ENCODE peak calls at places on chromosomes 2 and 18, in eight cellular contexts. One of them, this sample, is unnamed. For H3K27me3, the result is how much of the 10 kb centered on the place peaks cover.

GRCh38 chr2:27720004-27720551 is 51.4 kb upstream of the MRPL33 start:
- DNase-seq in dorsolateral prefrontal cortex: peak
- DNase-seq in heart right ventricle: no peak
- DNase-seq in CD4-positive, alpha-beta T cell: peak
- DNase-seq in PC-3: peak
- DNase-seq in AG04450: peak
- DNase-seq in HCT116: peak
- DNase-seq in fibroblast of lung: peak
- DNase-seq in this sample: no peak

GRCh38 chr2:215961981-215962380 is 51.4 kb downstream of the MREG start:
- DNase-seq in fibroblast of lung: no peak
- DNase-seq in dorsolateral prefrontal cortex: no peak
- DNase-seq in PC-3: no peak
- DNase-seq in CD4-positive, alpha-beta T cell: no peak
- DNase-seq in AG04450: no peak
- DNase-seq in heart right ventricle: no peak
- DNase-seq in HCT116: no peak
- DNase-seq in this sample: no peak

GRCh38 chr2:120793682-120794403 is 58.2 kb downstream of the GLI2 start:
- DNase-seq in CD4-positive, alpha-beta T cell: no peak
- DNase-seq in heart right ventricle: no peak
- DNase-seq in PC-3: peak
- DNase-seq in fibroblast of lung: peak
- DNase-seq in AG04450: no peak
- DNase-seq in HCT116: no peak
- DNase-seq in dorsolateral prefrontal cortex: no peak
- DNase-seq in this sample: no peak

GRCh38 chr18:652131-652530 is 5.3 kb upstream of the TYMS start:
- DNase-seq in heart right ventricle: no peak
- DNase-seq in dorsolateral prefrontal cortex: no peak
- DNase-seq in HCT116: no peak
- DNase-seq in fibroblast of lung: no peak
- DNase-seq in PC-3: no peak
- DNase-seq in AG04450: no peak
- DNase-seq in CD4-positive, alpha-beta T cell: no peak
- DNase-seq in this sample: no peak

GRCh38 chr2:166661824-166662223 is 167.8 kb upstream of the SCN7A start:
- DNase-seq in HCT116: no peak
- DNase-seq in dorsolateral prefrontal cortex: no peak
- DNase-seq in heart right ventricle: no peak
- DNase-seq in PC-3: no peak
- DNase-seq in AG04450: no peak
- DNase-seq in CD4-positive, alpha-beta T cell: no peak
- DNase-seq in fibroblast of lung: no peak
- DNase-seq in this sample: no peak

GRCh38 chr2:135547311-135547710 is 16.0 kb downstream of the R3HDM1 start:
- DNase-seq in HCT116: no peak
- DNase-seq in fibroblast of lung: no peak
- DNase-seq in PC-3: no peak
- DNase-seq in heart right ventricle: no peak
- DNase-seq in dorsolateral prefrontal cortex: no peak
- DNase-seq in AG04450: no peak
- DNase-seq in CD4-positive, alpha-beta T cell: no peak
- DNase-seq in this sample: no peak

GRCh38 chr18:74512321-74513053 is 16.3 kb downstream of the CNDP2 start:
- DNase-seq in dorsolateral prefrontal cortex: peak
- DNase-seq in CD4-positive, alpha-beta T cell: no peak
- DNase-seq in fibroblast of lung: no peak
- DNase-seq in AG04450: no peak
- DNase-seq in HCT116: no peak
- DNase-seq in heart right ventricle: no peak
- DNase-seq in PC-3: no peak
- DNase-seq in this sample: no peak

GRCh38 chr18:59459352-59460059 is 100.4 kb upstream of the LMAN1 start:
- DNase-seq in fibroblast of lung: peak
- DNase-seq in heart right ventricle: no peak
- DNase-seq in CD4-positive, alpha-beta T cell: no peak
- DNase-seq in PC-3: peak
- DNase-seq in HCT116: peak
- DNase-seq in dorsolateral prefrontal cortex: no peak
- DNase-seq in AG04450: peak
- DNase-seq in this sample: no peak

GRCh38 chr2:73172963-73173362 is 29.4 kb upstream of the NOTO start:
- DNase-seq in PC-3: no peak
- DNase-seq in dorsolateral prefrontal cortex: no peak
- DNase-seq in CD4-positive, alpha-beta T cell: no peak
- DNase-seq in heart right ventricle: no peak
- DNase-seq in AG04450: no peak
- DNase-seq in HCT116: no peak
- DNase-seq in fibroblast of lung: no peak
- DNase-seq in this sample: no peak

GRCh38 chr2:36367497-36368353 is 12.1 kb downstream of the CRIM1 start:
- DNase-seq in AG04450: no peak
- DNase-seq in PC-3: peak
- DNase-seq in HCT116: no peak
- DNase-seq in dorsolateral prefrontal cortex: no peak
- DNase-seq in heart right ventricle: no peak
- DNase-seq in fibroblast of lung: no peak
- DNase-seq in CD4-positive, alpha-beta T cell: no peak
- DNase-seq in this sample: no peak

GRCh38 chr2:218879881-218880748 is 537 bp upstream of the WNT10A start:
- DNase-seq in fibroblast of lung: no peak
- DNase-seq in dorsolateral prefrontal cortex: no peak
- DNase-seq in CD4-positive, alpha-beta T cell: peak
- DNase-seq in PC-3: no peak
- DNase-seq in AG04450: no peak
- DNase-seq in HCT116: no peak
- DNase-seq in heart right ventricle: no peak
- DNase-seq in this sample: peak

GRCh38 chr2:139622691-139623090 is 842.5 kb upstream of the NXPH2 start:
- DNase-seq in dorsolateral prefrontal cortex: no peak
- DNase-seq in PC-3: no peak
- DNase-seq in HCT116: no peak
- DNase-seq in AG04450: no peak
- DNase-seq in heart right ventricle: no peak
- DNase-seq in CD4-positive, alpha-beta T cell: no peak
- DNase-seq in fibroblast of lung: no peak
- DNase-seq in this sample: no peak

GRCh38 chr18:74456409-74457042 is 582 bp downstream of the DIPK1C start:
- DNase-seq in PC-3: no peak
- DNase-seq in AG04450: no peak
- DNase-seq in CD4-positive, alpha-beta T cell: no peak
- DNase-seq in HCT116: no peak
- DNase-seq in fibroblast of lung: no peak
- DNase-seq in dorsolateral prefrontal cortex: no peak
- DNase-seq in heart right ventricle: no peak
- DNase-seq in this sample: no peak

GRCh38 chr2:2645162-2645855 is 314.2 kb upstream of the MYT1L start:
- DNase-seq in HCT116: no peak
- DNase-seq in PC-3: no peak
- DNase-seq in CD4-positive, alpha-beta T cell: no peak
- DNase-seq in AG04450: no peak
- DNase-seq in heart right ventricle: no peak
- DNase-seq in fibroblast of lung: no peak
- DNase-seq in dorsolateral prefrontal cortex: no peak
- DNase-seq in this sample: no peak

GRCh38 chr2:113976277-113976928 is 86.5 kb downstream of the ACTR3 start:
- DNase-seq in HCT116: no peak
- DNase-seq in fibroblast of lung: no peak
- DNase-seq in heart right ventricle: no peak
- DNase-seq in CD4-positive, alpha-beta T cell: no peak
- DNase-seq in dorsolateral prefrontal cortex: no peak
- DNase-seq in AG04450: no peak
- DNase-seq in PC-3: no peak
- DNase-seq in this sample: no peak

GRCh38 chr18:56795381-56795780 is 144.2 kb downstream of the WDR7 start:
- DNase-seq in fibroblast of lung: peak
- DNase-seq in dorsolateral prefrontal cortex: no peak
- DNase-seq in AG04450: no peak
- DNase-seq in CD4-positive, alpha-beta T cell: no peak
- DNase-seq in HCT116: no peak
- DNase-seq in heart right ventricle: no peak
- DNase-seq in PC-3: peak
- DNase-seq in this sample: no peak

GRCh38 chr2:42223067-42223636 is 54.0 kb downstream of the EML4 start:
- DNase-seq in fibroblast of lung: no peak
- DNase-seq in HCT116: no peak
- DNase-seq in AG04450: no peak
- DNase-seq in dorsolateral prefrontal cortex: no peak
- DNase-seq in CD4-positive, alpha-beta T cell: no peak
- DNase-seq in heart right ventricle: no peak
- DNase-seq in PC-3: no peak
- DNase-seq in this sample: no peak

GRCh38 chr2:226932443-226932842 is 96.6 kb downstream of the RHBDD1 start:
- DNase-seq in PC-3: no peak
- DNase-seq in CD4-positive, alpha-beta T cell: no peak
- DNase-seq in heart right ventricle: no peak
- DNase-seq in HCT116: no peak
- DNase-seq in fibroblast of lung: peak
- DNase-seq in AG04450: no peak
- DNase-seq in dorsolateral prefrontal cortex: no peak
- DNase-seq in this sample: no peak

GRCh38 chr2:206611736-206612135 is 30.6 kb upstream of the FAM237A start:
- DNase-seq in heart right ventricle: no peak
- DNase-seq in CD4-positive, alpha-beta T cell: no peak
- DNase-seq in dorsolateral prefrontal cortex: no peak
- DNase-seq in fibroblast of lung: no peak
- DNase-seq in PC-3: peak
- DNase-seq in AG04450: no peak
- DNase-seq in HCT116: no peak
- DNase-seq in this sample: no peak

GRCh38 chr2:206616141-206616540 is 26.1 kb upstream of the FAM237A start:
- DNase-seq in fibroblast of lung: no peak
- DNase-seq in HCT116: no peak
- DNase-seq in CD4-positive, alpha-beta T cell: no peak
- DNase-seq in dorsolateral prefrontal cortex: no peak
- DNase-seq in PC-3: peak
- DNase-seq in heart right ventricle: no peak
- DNase-seq in AG04450: no peak
- DNase-seq in this sample: no peak

GRCh38 chr2:206619011-206619410 is 23.3 kb upstream of the FAM237A start:
- DNase-seq in heart right ventricle: no peak
- DNase-seq in CD4-positive, alpha-beta T cell: no peak
- DNase-seq in AG04450: no peak
- DNase-seq in dorsolateral prefrontal cortex: no peak
- DNase-seq in fibroblast of lung: no peak
- DNase-seq in HCT116: no peak
- DNase-seq in PC-3: no peak
- DNase-seq in this sample: no peak

GRCh38 chr2:206614825-206615224 is 27.5 kb upstream of the FAM237A start:
- DNase-seq in heart right ventricle: no peak
- DNase-seq in PC-3: peak
- DNase-seq in fibroblast of lung: peak
- DNase-seq in CD4-positive, alpha-beta T cell: no peak
- DNase-seq in HCT116: no peak
- DNase-seq in AG04450: no peak
- DNase-seq in dorsolateral prefrontal cortex: no peak
- DNase-seq in this sample: no peak

DNA sequence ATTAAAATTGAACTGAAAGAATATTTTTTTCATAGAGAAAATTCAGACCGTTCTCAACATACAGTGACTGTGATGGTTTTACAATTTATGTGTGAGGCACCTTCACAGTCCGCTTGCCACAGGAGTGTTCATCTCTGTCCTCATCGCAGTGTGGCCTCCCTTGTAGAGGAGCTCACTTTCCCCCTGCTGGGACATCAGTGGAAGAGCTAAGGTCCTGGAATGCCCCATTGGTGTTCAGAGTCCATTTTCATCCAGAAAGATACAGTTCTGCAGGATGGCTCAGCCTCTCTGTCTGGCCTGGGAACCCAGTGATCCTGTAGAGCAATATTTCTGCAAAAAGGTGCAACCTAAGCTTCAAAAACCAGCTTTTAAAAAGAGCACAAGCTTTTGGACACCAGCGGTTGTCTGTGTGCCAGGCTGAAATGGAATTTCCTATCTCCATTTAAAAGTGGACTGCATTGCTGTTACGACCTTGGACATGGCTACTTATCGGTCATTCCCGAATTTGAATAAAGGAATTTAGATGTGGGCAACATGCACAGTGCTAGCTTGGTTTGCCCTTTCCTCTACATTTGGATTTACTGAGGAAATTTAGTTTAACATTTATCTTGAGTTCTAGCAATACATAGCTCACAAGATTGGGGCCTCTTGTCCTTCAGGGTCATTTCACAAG is 26.7 kb upstream of the FAM237A start:
- DNase-seq in fibroblast of lung: no peak
- DNase-seq in dorsolateral prefrontal cortex: no peak
- DNase-seq in heart right ventricle: no peak
- DNase-seq in PC-3: no peak
- DNase-seq in CD4-positive, alpha-beta T cell: no peak
- DNase-seq in AG04450: no peak
- DNase-seq in HCT116: no peak
- DNase-seq in this sample: no peak
- TF ChIP-seq CTCF in fibroblast of lung: no peak
- TF ChIP-seq CTCF in dorsolateral prefrontal cortex: no peak
- TF ChIP-seq CTCF in heart right ventricle: no peak
- TF ChIP-seq CTCF in PC-3: no peak
- TF ChIP-seq CTCF in CD4-positive, alpha-beta T cell: no peak
- TF ChIP-seq CTCF in AG04450: no peak
- TF ChIP-seq CTCF in HCT116: no peak
- TF ChIP-seq CTCF in this sample: no peak

GRCh38 chr2:69077224-69077953 is 64.4 kb downstream of the ANTXR1 start:
- DNase-seq in dorsolateral prefrontal cortex: no peak
- DNase-seq in HCT116: no peak
- DNase-seq in CD4-positive, alpha-beta T cell: no peak
- DNase-seq in PC-3: no peak
- DNase-seq in heart right ventricle: no peak
- DNase-seq in fibroblast of lung: no peak
- DNase-seq in AG04450: no peak
- DNase-seq in this sample: no peak
- H3K27me3 ChIP-seq in dorsolateral prefrontal cortex: under half
- H3K27me3 ChIP-seq in HCT116: under half
- H3K27me3 ChIP-seq in CD4-positive, alpha-beta T cell: under half
- H3K27me3 ChIP-seq in PC-3: under half
- H3K27me3 ChIP-seq in heart right ventricle: under half
- H3K27me3 ChIP-seq in fibroblast of lung: under half
- H3K27me3 ChIP-seq in AG04450: under half
- H3K27me3 ChIP-seq in this sample: under half

GRCh38 chr18:55588001-55588875 is at the start of gene TCF4:
- DNase-seq in AG04450: no peak
- DNase-seq in fibroblast of lung: peak
- DNase-seq in dorsolateral prefrontal cortex: peak
- DNase-seq in heart right ventricle: peak
- DNase-seq in HCT116: no peak
- DNase-seq in PC-3: peak
- DNase-seq in CD4-positive, alpha-beta T cell: peak
- DNase-seq in this sample: peak
- H3K27ac ChIP-seq in AG04450: peak
- H3K27ac ChIP-seq in fibroblast of lung: peak
- H3K27ac ChIP-seq in dorsolateral prefrontal cortex: peak
- H3K27ac ChIP-seq in heart right ventricle: peak
- H3K27ac ChIP-seq in HCT116: no peak
- H3K27ac ChIP-seq in PC-3: peak
- H3K27ac ChIP-seq in CD4-positive, alpha-beta T cell: no peak
- H3K27ac ChIP-seq in this sample: peak

DNA sequence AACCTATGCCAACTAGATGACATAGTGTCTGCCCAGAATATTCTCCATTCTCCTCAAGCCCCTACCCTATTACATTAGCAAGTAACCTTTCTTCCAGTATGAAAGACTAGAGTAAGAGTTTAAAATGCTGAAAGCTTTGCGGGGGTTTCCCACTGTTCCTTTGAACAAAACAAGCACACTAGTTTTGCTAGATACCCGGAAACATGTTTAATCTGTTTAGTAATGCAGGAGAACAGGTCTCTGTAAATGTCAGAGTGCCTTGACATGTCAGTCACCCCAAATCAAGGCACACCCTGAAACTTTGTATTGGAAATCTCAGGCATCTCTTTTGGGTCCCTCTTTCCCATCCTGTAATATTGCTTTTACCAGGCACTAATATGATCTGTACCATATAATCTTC is 11.6 kb downstream of the GALNT5 start:
- DNase-seq in dorsolateral prefrontal cortex: no peak
- DNase-seq in HCT116: no peak
- DNase-seq in AG04450: no peak
- DNase-seq in heart right ventricle: no peak
- DNase-seq in PC-3: no peak
- DNase-seq in fibroblast of lung: no peak
- DNase-seq in CD4-positive, alpha-beta T cell: no peak
- DNase-seq in this sample: no peak
- TF ChIP-seq CTCF in dorsolateral prefrontal cortex: no peak
- TF ChIP-seq CTCF in HCT116: no peak
- TF ChIP-seq CTCF in AG04450: no peak
- TF ChIP-seq CTCF in heart right ventricle: no peak
- TF ChIP-seq CTCF in PC-3: no peak
- TF ChIP-seq CTCF in fibroblast of lung: no peak
- TF ChIP-seq CTCF in CD4-positive, alpha-beta T cell: no peak
- TF ChIP-seq CTCF in this sample: no peak

This sample was measured in Peyer's patch.